ENCODE peak calls at places on chromosomes 11 and 22, in nine cellular contexts. D, R, K, L, M, E, B, I and G are unnamed samples.

GRCh38 chr22:36256474-36256873 is 3.5 kb downstream of the APOL1 start:
- DNase-seq in D (no peak), R (no peak), K (no peak), L (no peak), M (no peak), E (no peak), B (no peak), I (no peak), G (no peak)

GRCh38 chr11:121553806-121554205 is 101.0 kb upstream of the SORL1-AS1 start:
- DNase-seq in D (peak), R (no peak), K (no peak), L (peak), M (no peak), E (peak), B (no peak), I (no peak), G (no peak)

GRCh38 chr22:27850000-27850465 is 48.5 kb upstream of the MN1 start:
- DNase-seq in D (peak), R (no peak), K (no peak), L (no peak), M (no peak), E (no peak), B (peak), I (no peak), G (no peak)

GRCh38 chr22:33076368-33076767 is 18.2 kb upstream of the SYN3 start:
- DNase-seq in D (no peak), R (no peak), K (no peak), L (no peak), M (no peak), E (no peak), B (no peak), I (no peak), G (no peak)

GRCh38 chr22:35564975-35565867 is 24.6 kb downstream of the RASD2 start:
- DNase-seq in D (no peak), R (no peak), K (no peak), L (no peak), M (no peak), E (no peak), B (no peak), I (no peak), G (no peak)

GRCh38 chr22:32482708-32483107 is 8.1 kb downstream of the FBXO7 start:
- DNase-seq in D (no peak), R (no peak), K (no peak), L (no peak), M (no peak), E (no peak), B (no peak), I (no peak), G (no peak)

GRCh38 chr11:8206251-8207079 is 37.6 kb upstream of the RIC3 start:
- DNase-seq in D (peak), R (no peak), K (peak), L (no peak), M (no peak), E (no peak), B (no peak), I (no peak), G (no peak)

GRCh38 chr11:124875401-124875800 is 10.2 kb downstream of the ROBO3 start:
- DNase-seq in D (no peak), R (no peak), K (no peak), L (no peak), M (no peak), E (no peak), B (peak), I (no peak), G (no peak)

GRCh38 chr11:132576706-132577105 is 955.6 kb downstream of the OPCML start:
- DNase-seq in D (peak), R (no peak), K (no peak), L (peak), M (peak), E (peak), B (no peak), I (peak), G (peak)

GRCh38 chr11:43681543-43681942 is 1.0 kb downstream of the HSD17B12 start:
- DNase-seq in D (no peak), R (no peak), K (no peak), L (peak), M (peak), E (peak), B (no peak), I (no peak), G (no peak)

GRCh38 chr11:21785351-21785750 is 407.5 kb upstream of the ANO5 start:
- DNase-seq in D (no peak), R (no peak), K (no peak), L (no peak), M (no peak), E (no peak), B (no peak), I (no peak), G (no peak)

GRCh38 chr22:17281026-17281809 is 62.0 kb upstream of the ADA2 start:
- DNase-seq in D (no peak), R (no peak), K (no peak), L (no peak), M (no peak), E (no peak), B (peak), I (no peak), G (no peak)

GRCh38 chr22:39177791-39178190 is 25.3 kb upstream of the CBX7 start:
- DNase-seq in D (no peak), R (no peak), K (no peak), L (no peak), M (no peak), E (no peak), B (no peak), I (no peak), G (no peak)

GRCh38 chr22:47190957-47191323 is 428.5 kb downstream of the TBC1D22A start:
- DNase-seq in D (peak), R (no peak), K (no peak), L (no peak), M (no peak), E (no peak), B (peak), I (no peak), G (no peak)

GRCh38 chr11:2929511-2929879 is 275 bp upstream of the PHLDA2 start:
- DNase-seq in D (peak), R (no peak), K (no peak), L (peak), M (peak), E (peak), B (peak), I (peak), G (peak)

GRCh38 chr11:121800704-121801516 is 315.1 kb downstream of the BLID start:
- DNase-seq in D (no peak), R (no peak), K (no peak), L (no peak), M (peak), E (no peak), B (no peak), I (no peak), G (no peak)

GRCh38 chr11:112437096-112437495 is 176.4 kb upstream of the PLET1 start:
- DNase-seq in D (no peak), R (no peak), K (no peak), L (no peak), M (no peak), E (no peak), B (no peak), I (no peak), G (no peak)

GRCh38 chr11:83292709-83293435 is 6.7 kb upstream of the CCDC90B start:
- DNase-seq in D (no peak), R (no peak), K (peak), L (peak), M (peak), E (peak), B (no peak), I (peak), G (peak)

GRCh38 chr11:63944987-63945386 is 6.2 kb downstream of the NAA40 start:
- DNase-seq in D (no peak), R (no peak), K (no peak), L (no peak), M (peak), E (no peak), B (peak), I (no peak), G (no peak)

GRCh38 chr11:113376156-113376555 is 11.4 kb upstream of the ANKK1 start:
- DNase-seq in D (no peak), R (no peak), K (no peak), L (no peak), M (no peak), E (no peak), B (no peak), I (no peak), G (no peak)

GRCh38 chr11:88103337-88104206 is 71.7 kb downstream of the RAB38 start:
- DNase-seq in D (no peak), R (no peak), K (no peak), L (peak), M (peak), E (peak), B (no peak), I (peak), G (peak)

GRCh38 chr11:7536102-7536501 is 22.3 kb downstream of the PPFIBP2 start:
- DNase-seq in D (no peak), R (no peak), K (no peak), L (no peak), M (no peak), E (no peak), B (no peak), I (no peak), G (no peak)

GRCh38 chr22:17985606-17986005 is 38.8 kb downstream of the MICAL3 start:
- DNase-seq in D (no peak), R (no peak), K (no peak), L (no peak), M (no peak), E (no peak), B (no peak), I (no peak), G (no peak)

GRCh38 chr11:66221726-66222236 is 46.7 kb upstream of the RAB1B start:
- DNase-seq in D (no peak), R (no peak), K (no peak), L (peak), M (no peak), E (peak), B (peak), I (no peak), G (no peak)

GRCh38 chr22:50706481-50707125 is 31.4 kb upstream of the ACR start:
- DNase-seq in D (no peak), R (no peak), K (no peak), L (no peak), M (no peak), E (no peak), B (peak), I (no peak), G (no peak)

GRCh38 chr11:118956094-118956846 is at the start of gene UPK2:
- DNase-seq in D (peak), R (peak), K (peak), L (peak), M (peak), E (peak), B (peak), I (peak), G (peak)

GRCh38 chr11:6418199-6418957 is 516 bp downstream of the APBB1 start:
- DNase-seq in D (no peak), R (no peak), K (no peak), L (no peak), M (peak), E (no peak), B (no peak), I (no peak), G (no peak)

GRCh38 chr11:121236115-121237001 is 56.2 kb upstream of the SC5D start:
- DNase-seq in D (no peak), R (no peak), K (no peak), L (peak), M (peak), E (peak), B (no peak), I (no peak), G (no peak)

GRCh38 chr11:44573333-44573732 is 7.9 kb downstream of the CD82 start:
- DNase-seq in D (no peak), R (no peak), K (no peak), L (no peak), M (peak), E (no peak), B (no peak), I (no peak), G (no peak)